ENCODE peak calls at places on chromosomes 6 and 20, in ten cellular contexts. C is transverse colon; D is CD8-positive, alpha-beta T cell; X is right lobe of liver; J is pancreas; O is colonic mucosa; H is CD8-positive, alpha-beta memory T cell; N is IMR-90; V is breast epithelium; B is SJSA1. M is an unnamed sample. For H3K4me1, the result is how much of the 10 kb centered on the place peaks cover.

GRCh38 chr6:105389543-105389942 is 13.3 kb downstream of the PREP start:
- DNase-seq in C (no peak), D (no peak), X (no peak), J (no peak), O (no peak), H (no peak), N (no peak), V (no peak), B (no peak), M (no peak)

GRCh38 chr6:154404791-154405400 is 48.3 kb upstream of the IPCEF1 start:
- DNase-seq in C (no peak), D (no peak), X (no peak), J (no peak), O (no peak), H (no peak), N (peak), V (no peak), B (no peak), M (no peak)

GRCh38 chr6:10545482-10545881 is 24.3 kb downstream of the GCNT2 start:
- DNase-seq in C (no peak), D (no peak), X (no peak), J (no peak), O (no peak), H (no peak), N (no peak), V (no peak), B (no peak), M (no peak)

GRCh38 chr6:1770435-1770843 is 160.7 kb downstream of the FOXC1 start:
- DNase-seq in C (no peak), D (peak), X (no peak), J (no peak), O (no peak), H (no peak), N (peak), V (no peak), B (no peak), M (no peak)

GRCh38 chr20:59460352-59460751 is 144.0 kb upstream of the PHACTR3 start:
- DNase-seq in C (no peak), D (no peak), X (no peak), J (no peak), O (no peak), H (no peak), N (no peak), V (no peak), B (no peak), M (no peak)

GRCh38 chr6:45049188-45049843 is 278.8 kb upstream of the RUNX2 start:
- DNase-seq in C (no peak), D (no peak), X (no peak), J (no peak), O (no peak), H (no peak), N (peak), V (no peak), B (no peak), M (no peak)

GRCh38 chr20:6994452-6994851 is 227.0 kb downstream of the BMP2 start:
- DNase-seq in C (no peak), D (no peak), X (no peak), J (no peak), O (no peak), H (no peak), N (no peak), V (no peak), B (no peak), M (no peak)

GRCh38 chr20:34575756-34576155 is 17.2 kb downstream of the MAP1LC3A start:
- DNase-seq in C (no peak), D (no peak), X (no peak), J (no peak), O (no peak), H (no peak), N (no peak), V (no peak), B (no peak), M (no peak)

GRCh38 chr6:155047523-155047922 is 52.4 kb downstream of the TIAM2 start:
- DNase-seq in C (no peak), D (no peak), X (no peak), J (no peak), O (no peak), H (no peak), N (no peak), V (no peak), B (no peak), M (no peak)

GRCh38 chr6:107021786-107022185 is 6.2 kb upstream of the MTRES1 start:
- DNase-seq in C (no peak), D (no peak), X (no peak), J (no peak), O (no peak), H (no peak), N (no peak), V (no peak), B (no peak), M (no peak)

GRCh38 chr6:113873043-113873667 is 16.0 kb downstream of the MARCKS start:
- DNase-seq in C (peak), D (no peak), X (peak), J (peak), O (peak), H (no peak), N (no peak), V (no peak), B (no peak), M (peak)

GRCh38 chr6:104955927-104956662 is 812 bp upstream of the LIN28B start:
- DNase-seq in C (no peak), D (no peak), X (no peak), J (no peak), O (no peak), H (no peak), N (no peak), V (no peak), B (no peak), M (no peak)

GRCh38 chr6:14371530-14371929 is 254.0 kb downstream of the CD83 start:
- DNase-seq in C (no peak), D (no peak), X (no peak), J (no peak), O (no peak), H (no peak), N (no peak), V (no peak), B (no peak), M (no peak)

GRCh38 chr6:39804666-39805065 is 12.5 kb downstream of the DAAM2 start:
- DNase-seq in C (no peak), D (no peak), X (no peak), J (no peak), O (no peak), H (no peak), N (peak), V (no peak), B (no peak), M (no peak)

GRCh38 chr6:12538881-12539357 is 177.6 kb upstream of the PHACTR1 start:
- DNase-seq in C (no peak), D (no peak), X (peak), J (peak), O (no peak), H (no peak), N (no peak), V (no peak), B (peak), M (no peak)

GRCh38 chr20:10131612-10132345 is 86.9 kb upstream of the SNAP25 start:
- DNase-seq in C (peak), D (no peak), X (peak), J (peak), O (no peak), H (no peak), N (peak), V (no peak), B (no peak), M (no peak)

GRCh38 chr20:38579219-38579618 is 1.8 kb upstream of the ADIG start:
- DNase-seq in C (no peak), D (no peak), X (no peak), J (no peak), O (no peak), H (no peak), N (no peak), V (no peak), B (no peak), M (no peak)

GRCh38 chr20:62741191-62741676 is 32.6 kb downstream of the NTSR1 start:
- DNase-seq in C (no peak), D (no peak), X (peak), J (peak), O (no peak), H (no peak), N (no peak), V (peak), B (no peak), M (peak)
- H3K4me3 ChIP-seq in C (no peak), D (peak), X (no peak), J (no peak), O (no peak), H (peak), N (no peak), V (no peak), B (no peak), M (no peak)

DNA sequence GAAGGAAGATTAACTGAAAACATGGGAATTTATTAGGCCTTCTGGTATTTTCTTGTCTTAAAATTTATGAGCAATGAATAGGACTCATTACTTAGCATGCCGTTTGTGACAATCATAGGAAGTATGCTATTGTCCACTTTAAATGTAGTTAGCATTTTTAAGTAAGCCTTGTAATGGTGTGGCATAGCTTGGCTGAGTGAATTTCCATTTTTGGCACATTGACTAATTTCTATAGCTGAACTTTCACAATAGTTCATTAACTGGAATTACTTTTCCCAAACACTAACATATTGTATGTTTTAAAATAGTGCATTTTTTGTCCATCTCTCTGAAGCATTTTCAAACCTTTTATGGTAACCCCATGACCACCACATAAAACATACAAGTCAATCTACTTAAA is 15.7 kb downstream of the RSPO3 start:
- DNase-seq in C (no peak), D (no peak), X (no peak), J (no peak), O (no peak), H (no peak), N (no peak), V (no peak), B (no peak), M (no peak)
- H3K4me1 ChIP-seq in C (under half), D (under half), X (under half), J (under half), O (under half), H (under half), N (under half), V (under half), B (under half), M (under half)

DNA sequence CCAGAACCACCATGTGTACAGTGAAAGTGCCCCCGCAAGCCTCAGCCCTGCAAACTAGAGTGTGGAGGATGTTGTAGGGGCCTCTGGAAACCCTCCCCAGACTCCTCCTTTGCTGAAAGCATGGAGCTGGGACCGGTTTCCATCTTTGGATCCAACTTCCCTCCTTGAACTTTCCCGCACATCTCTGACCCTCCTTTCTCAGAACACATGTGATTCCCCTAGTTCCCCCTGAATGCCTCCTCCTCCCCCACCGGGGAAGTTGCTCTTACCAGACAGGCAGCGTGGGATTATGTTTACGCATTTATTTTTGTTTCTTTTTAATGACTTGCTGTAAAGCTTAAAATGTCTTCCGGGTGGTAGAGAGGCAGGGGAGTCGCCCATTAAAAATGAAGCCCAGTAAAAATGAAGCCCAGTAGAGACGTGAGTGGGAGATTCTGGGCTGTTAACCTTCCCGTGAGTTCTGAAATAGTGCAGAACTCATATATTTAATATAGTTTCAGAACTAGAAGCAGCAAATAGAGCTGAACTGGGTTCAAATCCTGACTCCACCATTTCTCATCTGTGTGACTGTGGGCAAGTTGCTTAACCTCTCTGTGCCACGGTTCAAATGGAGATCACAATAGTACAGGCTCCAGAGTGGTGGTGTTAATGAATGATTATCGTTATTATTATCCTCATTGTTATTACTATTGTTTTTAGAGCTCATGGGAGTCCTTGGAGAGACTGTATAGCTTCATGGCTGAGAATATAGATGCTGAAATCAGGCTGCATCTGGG is 8.0 kb upstream of the PTPN1 start:
- DNase-seq in C (no peak), D (no peak), X (no peak), J (no peak), O (no peak), H (no peak), N (no peak), V (no peak), B (no peak), M (no peak)
- H3K4me3 ChIP-seq in C (no peak), D (no peak), X (no peak), J (no peak), O (no peak), H (no peak), N (no peak), V (no peak), B (no peak), M (no peak)

DNA sequence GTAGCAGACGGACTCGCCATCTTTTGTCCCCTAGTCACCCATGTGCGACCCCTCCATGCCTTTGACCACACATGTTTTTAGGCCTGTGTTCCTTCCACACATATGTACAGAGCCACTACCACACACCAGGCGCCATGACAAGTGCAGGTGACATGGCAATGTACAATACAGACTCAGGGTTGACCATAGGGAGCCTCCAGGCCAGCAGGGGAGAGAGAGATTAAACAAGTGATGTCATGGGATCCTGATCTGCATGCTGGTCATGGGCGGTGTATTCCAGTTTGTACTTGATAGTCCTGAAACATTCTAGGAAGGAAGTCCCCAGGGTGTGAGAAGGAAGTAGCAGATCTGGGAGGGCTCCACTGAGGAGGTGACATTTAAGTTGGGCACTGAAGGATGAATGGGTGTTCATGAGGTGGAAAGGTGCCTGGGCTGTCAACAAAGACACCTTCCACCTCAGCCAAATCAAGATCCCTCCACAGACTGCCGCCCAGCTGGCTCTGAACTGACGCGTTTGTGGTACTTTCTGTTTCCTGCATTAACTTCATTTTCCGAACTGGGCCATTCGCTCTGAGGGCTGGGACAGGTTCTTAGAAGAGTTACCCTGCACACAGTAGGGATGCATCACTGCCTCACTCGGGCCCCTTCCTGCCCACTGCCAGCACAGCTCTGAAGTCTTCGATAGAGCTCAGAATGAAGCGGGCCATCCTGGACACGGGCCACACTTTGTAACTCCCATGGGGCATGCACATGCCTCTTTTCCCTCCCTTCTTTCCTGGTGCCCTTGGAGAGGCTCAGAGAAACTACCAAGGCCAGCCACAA is 94.0 kb downstream of the NOL4L start:
- DNase-seq in C (no peak), D (no peak), X (peak), J (no peak), O (no peak), H (no peak), N (no peak), V (no peak), B (no peak), M (peak)
- H3K4me1 ChIP-seq in C (under half), D (under half), X (under half), J (under half), O (under half), H (under half), N (under half), V (under half), B (under half), M (under half)

GRCh38 chr6:37113976-37114375 is 56.0 kb upstream of the PIM1 start:
- DNase-seq in C (no peak), D (no peak), X (no peak), J (no peak), O (no peak), H (no peak), N (no peak), V (no peak), B (no peak), M (no peak)

GRCh38 chr6:37106982-37107453 is 62.9 kb upstream of the PIM1 start:
- DNase-seq in C (no peak), D (no peak), X (no peak), J (no peak), O (no peak), H (no peak), N (no peak), V (no peak), B (no peak), M (no peak)

GRCh38 chr6:37111156-37111461 is 58.8 kb upstream of the PIM1 start:
- DNase-seq in C (no peak), D (no peak), X (no peak), J (no peak), O (no peak), H (no peak), N (no peak), V (no peak), B (no peak), M (no peak)

GRCh38 chr6:37109714-37110454 is 60.1 kb upstream of the PIM1 start:
- DNase-seq in C (no peak), D (no peak), X (no peak), J (no peak), O (no peak), H (no peak), N (no peak), V (no peak), B (no peak), M (no peak)

GRCh38 chr6:37110455-37111155 is 59.3 kb upstream of the PIM1 start:
- DNase-seq in C (no peak), D (no peak), X (no peak), J (no peak), O (no peak), H (no peak), N (no peak), V (no peak), B (no peak), M (no peak)
- H3K4me3 ChIP-seq in C (no peak), D (no peak), X (no peak), J (no peak), O (no peak), H (no peak), N (no peak), V (no peak), B (no peak), M (no peak)

GRCh38 chr6:32109765-32110160 is 625 bp upstream of the TNXB start:
- DNase-seq in C (no peak), D (no peak), X (no peak), J (no peak), O (no peak), H (no peak), N (no peak), V (no peak), B (no peak), M (no peak)

GRCh38 chr6:32112436-32112980 is 3.4 kb upstream of the TNXB start:
- DNase-seq in C (no peak), D (no peak), X (no peak), J (no peak), O (no peak), H (no peak), N (no peak), V (no peak), B (no peak), M (no peak)

GRCh38 chr6:32113386-32114352 is 4.5 kb upstream of the TNXB start:
- DNase-seq in C (peak), D (no peak), X (peak), J (peak), O (peak), H (no peak), N (peak), V (no peak), B (peak), M (peak)

GRCh38 chr6:32110632-32111031 is 1.5 kb upstream of the TNXB start:
- DNase-seq in C (no peak), D (no peak), X (no peak), J (peak), O (no peak), H (no peak), N (no peak), V (no peak), B (no peak), M (no peak)

DNA sequence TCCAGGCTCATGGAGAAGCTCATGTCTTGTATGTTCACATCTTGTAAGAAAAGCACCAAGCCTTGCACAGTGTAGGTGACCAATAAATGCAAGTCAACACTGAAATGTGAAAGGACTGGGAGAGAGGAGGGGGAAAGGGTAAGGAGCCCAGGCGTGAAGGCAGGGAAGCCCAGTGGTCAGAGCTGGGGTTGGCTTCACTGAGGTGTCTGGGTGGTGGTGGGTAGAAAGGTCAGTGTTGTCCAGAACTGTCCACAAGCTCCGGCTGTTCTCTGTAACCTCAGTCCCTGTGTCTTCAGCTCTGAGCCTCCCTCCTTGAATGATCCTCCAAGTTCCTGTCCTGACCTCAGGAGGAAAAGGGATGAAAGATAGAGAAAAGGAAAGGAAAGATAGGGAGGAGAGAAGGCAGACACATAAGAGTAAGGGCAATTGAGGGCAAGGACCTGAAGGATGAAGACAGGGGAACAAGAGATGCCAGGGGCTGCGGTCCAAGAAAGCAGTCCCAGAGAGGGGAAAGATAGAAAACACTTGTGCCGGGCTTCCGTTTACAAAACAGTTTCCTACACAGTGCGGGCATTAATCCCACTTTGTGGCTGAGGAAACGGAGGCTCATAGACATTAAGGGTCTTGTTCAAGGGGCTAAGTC is 2.4 kb upstream of the TNXB start:
- DNase-seq in C (no peak), D (no peak), X (no peak), J (no peak), O (no peak), H (no peak), N (no peak), V (no peak), B (no peak), M (no peak)
- H3K4me1 ChIP-seq in C (under half), D (under half), X (under half), J (under half), O (under half), H (under half), N (under half), V (under half), B (under half), M (under half)

DNA sequence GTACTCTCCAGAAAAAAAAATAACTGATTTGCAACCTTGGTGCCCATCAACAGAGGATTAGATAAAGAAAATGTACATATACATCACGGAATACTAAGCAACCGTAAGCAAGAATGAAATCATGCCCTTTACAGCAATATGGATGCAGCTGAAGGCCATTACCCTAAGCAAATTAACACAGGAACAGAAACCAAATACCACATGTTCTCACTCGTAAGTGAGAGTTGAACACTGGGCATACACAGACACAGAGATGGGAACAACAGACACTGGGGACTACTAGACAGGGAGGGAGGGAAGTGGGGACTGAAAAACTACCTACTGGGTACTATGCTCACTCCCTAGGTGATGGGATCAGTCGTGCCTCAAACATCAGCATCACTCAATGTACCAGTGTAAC is 32.8 kb upstream of the CAP2 start:
- DNase-seq in C (no peak), D (no peak), X (no peak), J (no peak), O (no peak), H (no peak), N (no peak), V (no peak), B (no peak), M (no peak)
- H3K4me3 ChIP-seq in C (no peak), D (no peak), X (no peak), J (no peak), O (no peak), H (no peak), N (no peak), V (no peak), B (no peak), M (no peak)